ENCODE peak calls at places on chromosomes 12 and 14, in nine cellular contexts. J is RWPE1, Q is upper lobe of right lung, E is glutamatergic neuron, H is omental fat pad, V is transverse colon, I is dorsolateral prefrontal cortex, G is left ventricle myocardium inferior, Z is fibroblast of pulmonary artery. X is an unnamed sample.

GRCh38 chr12:107328442-107329133 is 235.2 kb upstream of the CRY1 start:
- DNase-seq in J (no peak), Q (no peak), E (no peak), H (no peak), V (no peak), I (no peak), G (no peak), Z (peak; percentile 66), X (no peak)

GRCh38 chr12:94209240-94209639 is 60.9 kb downstream of the PLXNC1 start:
- DNase-seq in J (no peak), Q (no peak), E (no peak), H (no peak), V (no peak), I (no peak), G (no peak), Z (no peak), X (no peak)

GRCh38 chr14:68686212-68686478 is 106.7 kb downstream of the ZFP36L1 start:
- DNase-seq in J (no peak), Q (no peak), E (no peak), H (no peak), V (no peak), I (no peak), G (no peak), Z (no peak), X (no peak)

GRCh38 chr12:54004841-54005530 is 3.8 kb upstream of the HOXC8 start:
- DNase-seq in J (no peak), Q (no peak), E (no peak), H (no peak), V (no peak), I (no peak), G (no peak), Z (no peak), X (no peak)

GRCh38 chr12:87836190-87836589 is 193.0 kb downstream of the C12orf50 start:
- DNase-seq in J (no peak), Q (no peak), E (no peak), H (no peak), V (no peak), I (no peak), G (no peak), Z (no peak), X (no peak)

GRCh38 chr12:4934651-4935050 is 24.9 kb downstream of the KCNA1 start:
- DNase-seq in J (peak; percentile 20), Q (no peak), E (no peak), H (no peak), V (no peak), I (no peak), G (no peak), Z (no peak), X (no peak)

GRCh38 chr14:53893374-53893773 is 63.3 kb downstream of the BMP4 start:
- DNase-seq in J (no peak), Q (no peak), E (no peak), H (no peak), V (no peak), I (no peak), G (no peak), Z (no peak), X (no peak)

GRCh38 chr14:29262979-29263378 is 496.4 kb downstream of the FOXG1 start:
- DNase-seq in J (peak; percentile 3), Q (no peak), E (no peak), H (no peak), V (no peak), I (no peak), G (no peak), Z (peak; percentile 56), X (no peak)

GRCh38 chr12:9122166-9122609 is 6.5 kb upstream of the A2M start:
- DNase-seq in J (no peak), Q (no peak), E (no peak), H (no peak), V (no peak), I (no peak), G (no peak), Z (no peak), X (no peak)

GRCh38 chr12:52307836-52308806 is 13.1 kb downstream of the KRT83 start:
- DNase-seq in J (peak; percentile 38), Q (peak; percentile 86), E (peak; percentile 88), H (no peak), V (peak; percentile 45), I (peak; percentile 76), G (peak; percentile 35), Z (peak; percentile 23), X (no peak)

GRCh38 chr14:67510836-67511235 is 22.3 kb upstream of the PLEKHH1 start:
- DNase-seq in J (no peak), Q (no peak), E (no peak), H (no peak), V (no peak), I (no peak), G (no peak), Z (peak; percentile 10), X (no peak)

GRCh38 chr14:60206837-60207533 is 41.8 kb upstream of the DHRS7 start:
- DNase-seq in J (no peak), Q (no peak), E (no peak), H (no peak), V (no peak), I (no peak), G (no peak), Z (no peak), X (no peak)

GRCh38 chr12:10409387-10409786 is at the start of gene KLRC4:
- DNase-seq in J (no peak), Q (no peak), E (no peak), H (no peak), V (no peak), I (no peak), G (no peak), Z (peak; percentile 19), X (no peak)

GRCh38 chr12:59431266-59431665 is 164.6 kb upstream of the SLC16A7 start:
- DNase-seq in J (no peak), Q (no peak), E (no peak), H (no peak), V (no peak), I (no peak), G (no peak), Z (peak; percentile 15), X (no peak)

GRCh38 chr12:52198454-52199215 is 6.8 kb upstream of the KRT80 start:
- DNase-seq in J (no peak), Q (peak; percentile 78), E (peak; percentile 10), H (no peak), V (no peak), I (no peak), G (no peak), Z (no peak), X (no peak)

DNA sequence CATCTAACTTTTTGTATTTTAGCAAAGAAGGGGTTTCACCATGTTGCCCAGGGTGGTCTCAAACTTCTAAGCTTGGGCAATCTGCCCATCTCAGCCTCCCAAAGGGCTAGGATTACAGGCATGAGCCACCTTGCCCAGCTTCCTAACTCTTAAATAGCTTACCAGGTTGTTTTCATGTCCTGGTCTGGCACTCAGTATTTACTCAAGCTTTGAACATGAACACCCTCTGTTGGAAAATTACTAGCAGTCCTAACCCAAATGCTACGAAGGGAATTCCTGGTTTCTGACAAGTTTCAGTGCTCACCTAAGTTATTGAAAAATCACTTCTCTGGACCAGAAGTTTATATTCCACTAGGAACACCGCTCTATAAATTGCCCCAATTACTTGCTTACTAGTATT is 32.5 kb upstream of the GCH1 start:
- DNase-seq in J (no peak), Q (no peak), E (no peak), H (no peak), V (no peak), I (no peak), G (no peak), Z (no peak), X (no peak)
- TF ChIP-seq CTCF in J (no peak), Q (no peak), E (no peak), H (no peak), V (no peak), I (no peak), G (no peak), Z (no peak), X (no peak)

DNA sequence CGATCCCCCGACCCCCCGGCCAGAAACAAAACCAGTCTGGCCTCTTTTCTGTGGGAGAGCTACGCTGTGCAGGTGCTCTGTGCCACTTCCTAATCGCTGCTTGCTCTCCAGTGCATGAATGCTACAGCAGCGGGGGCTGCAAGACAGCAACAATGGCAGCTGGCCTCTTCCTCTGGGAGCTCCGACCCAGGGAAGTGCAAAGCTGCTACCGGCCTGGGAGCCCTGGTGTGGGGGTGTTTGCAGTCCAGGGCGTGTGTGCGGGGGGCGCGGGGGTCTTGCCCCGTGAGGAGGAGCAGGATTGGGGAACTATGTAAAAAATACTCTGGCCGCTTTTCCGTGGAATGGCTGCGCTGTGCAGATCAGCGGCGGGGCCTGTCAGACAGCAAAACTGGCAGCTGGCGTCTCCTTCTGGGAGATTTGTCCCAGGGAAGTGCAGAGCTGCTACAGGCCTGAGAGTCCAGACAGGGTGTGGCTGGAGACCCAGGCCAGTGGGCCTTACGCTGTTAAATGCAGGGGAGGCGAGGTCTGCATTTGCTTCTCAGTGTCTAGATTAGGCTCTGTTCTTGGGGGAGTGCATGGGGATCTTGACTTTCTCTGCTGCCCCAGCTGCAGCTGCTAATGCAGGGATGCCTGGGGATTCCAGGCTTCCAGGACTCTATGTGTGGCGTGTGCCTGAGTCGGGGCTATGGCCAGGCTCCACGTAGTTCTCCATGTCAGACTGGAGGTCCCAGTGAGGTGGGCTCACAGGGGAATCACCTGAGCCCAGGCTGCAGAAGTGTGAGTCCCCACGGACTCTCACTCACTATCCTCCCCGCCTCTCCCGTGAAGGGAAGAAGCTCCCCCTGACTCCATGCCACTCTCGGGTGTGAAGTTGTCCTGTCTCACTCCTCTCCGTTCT is 344.5 kb downstream of the AEBP2 start:
- DNase-seq in J (no peak), Q (no peak), E (peak; percentile 69), H (no peak), V (no peak), I (no peak), G (no peak), Z (no peak), X (no peak)
- TF ChIP-seq CTCF in J (no peak), Q (no peak), E (no peak), H (no peak), V (no peak), I (no peak), G (no peak), Z (no peak), X (no peak)

DNA sequence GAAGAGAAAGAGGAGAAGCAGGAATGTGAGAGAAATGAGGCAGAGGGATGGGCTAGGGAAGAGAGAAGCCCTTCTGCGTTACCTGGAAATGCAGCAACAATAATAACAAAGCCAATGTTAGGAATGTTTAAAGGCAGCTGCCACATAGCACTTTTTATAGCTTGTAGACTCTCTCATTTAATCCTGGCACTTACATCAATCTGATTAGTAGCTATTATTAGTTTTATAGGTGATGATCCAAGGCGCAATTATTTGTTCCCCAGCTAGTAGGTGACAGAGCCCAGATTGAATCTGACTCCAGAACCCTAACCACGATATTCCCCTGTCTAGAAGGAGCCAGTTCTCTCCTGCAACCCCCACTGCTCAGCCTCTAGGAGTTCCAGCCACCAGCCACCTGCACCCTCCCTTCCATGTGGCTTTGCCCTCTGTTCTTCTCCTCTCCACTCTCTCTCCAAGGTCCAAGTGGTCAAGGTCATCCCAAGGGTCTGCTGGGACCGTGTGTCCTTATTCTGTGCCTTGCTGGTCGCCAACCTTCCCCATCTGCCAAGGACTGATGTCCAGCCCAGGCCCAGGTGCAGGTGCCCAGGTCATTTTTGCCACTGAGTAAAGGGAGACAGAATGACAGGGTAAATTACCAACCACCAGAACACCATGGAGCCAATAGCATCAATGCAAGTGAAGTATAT is 29.4 kb upstream of the CIPC start:
- DNase-seq in J (no peak), Q (no peak), E (no peak), H (no peak), V (no peak), I (no peak), G (no peak), Z (no peak), X (no peak)
- TF ChIP-seq CTCF in J (peak; percentile 47), Q (no peak), E (no peak), H (no peak), V (no peak), I (no peak), G (peak; percentile 6), Z (no peak), X (no peak)

GRCh38 chr12:46933947-46934346 is 108.2 kb upstream of the SLC38A4 start:
- DNase-seq in J (peak; percentile 43), Q (no peak), E (no peak), H (no peak), V (no peak), I (no peak), G (no peak), Z (peak; percentile 81), X (no peak)
- TF ChIP-seq CTCF in J (peak; percentile 74), Q (peak; percentile 56), E (no peak), H (no peak), V (peak; percentile 55), I (peak; percentile 63), G (peak; percentile 70), Z (peak; percentile 65), X (peak; percentile 61)

X was measured in ascending aorta.